ENCODE peak calls at places on chromosomes 3 and 15, in five cellular contexts. One of them, this sample, is unnamed.

GRCh38 chr3:195033531-195034091 is 237.3 kb downstream of the XXYLT1 start:
- DNase-seq in tibial artery: no peak
- DNase-seq in fibroblast of pulmonary artery: no peak
- DNase-seq in thoracic aorta: no peak
- DNase-seq in GM20000: no peak
- DNase-seq in this sample: peak

GRCh38 chr15:65949482-65949881 is 80.2 kb downstream of the RAB11A start:
- DNase-seq in tibial artery: no peak
- DNase-seq in fibroblast of pulmonary artery: no peak
- DNase-seq in thoracic aorta: no peak
- DNase-seq in GM20000: no peak
- DNase-seq in this sample: no peak

GRCh38 chr3:134082582-134082981 is 52.9 kb upstream of the SLCO2A1 start:
- DNase-seq in tibial artery: no peak
- DNase-seq in fibroblast of pulmonary artery: no peak
- DNase-seq in thoracic aorta: no peak
- DNase-seq in GM20000: no peak
- DNase-seq in this sample: no peak

GRCh38 chr3:107990926-107991325 is 99.9 kb downstream of the CD47 start:
- DNase-seq in tibial artery: no peak
- DNase-seq in fibroblast of pulmonary artery: no peak
- DNase-seq in thoracic aorta: no peak
- DNase-seq in GM20000: no peak
- DNase-seq in this sample: no peak

GRCh38 chr3:31532587-31533168 is at the start of gene STT3B:
- DNase-seq in tibial artery: peak
- DNase-seq in fibroblast of pulmonary artery: peak
- DNase-seq in thoracic aorta: peak
- DNase-seq in GM20000: peak
- DNase-seq in this sample: peak

GRCh38 chr3:71189480-71189879 is 394.0 kb downstream of the FOXP1 start:
- DNase-seq in tibial artery: no peak
- DNase-seq in fibroblast of pulmonary artery: peak
- DNase-seq in thoracic aorta: no peak
- DNase-seq in GM20000: no peak
- DNase-seq in this sample: no peak

GRCh38 chr3:139132976-139133375 is 88.3 kb upstream of the PRR23C start:
- DNase-seq in tibial artery: no peak
- DNase-seq in fibroblast of pulmonary artery: no peak
- DNase-seq in thoracic aorta: no peak
- DNase-seq in GM20000: no peak
- DNase-seq in this sample: no peak

GRCh38 chr15:74451322-74451721 is 9.6 kb downstream of the UBL7 start:
- DNase-seq in tibial artery: no peak
- DNase-seq in fibroblast of pulmonary artery: no peak
- DNase-seq in thoracic aorta: no peak
- DNase-seq in GM20000: no peak
- DNase-seq in this sample: no peak

GRCh38 chr3:133966954-133967353 is 62.8 kb downstream of the SLCO2A1 start:
- DNase-seq in tibial artery: no peak
- DNase-seq in fibroblast of pulmonary artery: no peak
- DNase-seq in thoracic aorta: no peak
- DNase-seq in GM20000: no peak
- DNase-seq in this sample: no peak

GRCh38 chr3:122305818-122306621 is 19.0 kb upstream of the CSTA start:
- DNase-seq in tibial artery: no peak
- DNase-seq in fibroblast of pulmonary artery: no peak
- DNase-seq in thoracic aorta: no peak
- DNase-seq in GM20000: no peak
- DNase-seq in this sample: peak

GRCh38 chr15:79316864-79317263 is 6.0 kb downstream of the TMED3 start:
- DNase-seq in tibial artery: no peak
- DNase-seq in fibroblast of pulmonary artery: no peak
- DNase-seq in thoracic aorta: no peak
- DNase-seq in GM20000: no peak
- DNase-seq in this sample: no peak

GRCh38 chr15:36601497-36601932 is 22.1 kb downstream of the CDIN1 start:
- DNase-seq in tibial artery: peak
- DNase-seq in fibroblast of pulmonary artery: peak
- DNase-seq in thoracic aorta: peak
- DNase-seq in GM20000: no peak
- DNase-seq in this sample: no peak

GRCh38 chr3:61178167-61178566 is 73.1 kb downstream of the FHIT start:
- DNase-seq in tibial artery: no peak
- DNase-seq in fibroblast of pulmonary artery: no peak
- DNase-seq in thoracic aorta: no peak
- DNase-seq in GM20000: no peak
- DNase-seq in this sample: no peak

GRCh38 chr3:178083906-178084823 is 452.1 kb upstream of the KCNMB2 start:
- DNase-seq in tibial artery: no peak
- DNase-seq in fibroblast of pulmonary artery: peak
- DNase-seq in thoracic aorta: no peak
- DNase-seq in GM20000: no peak
- DNase-seq in this sample: peak

GRCh38 chr3:127407026-127407939 is 119.4 kb upstream of the PRR20G start:
- DNase-seq in tibial artery: no peak
- DNase-seq in fibroblast of pulmonary artery: no peak
- DNase-seq in thoracic aorta: no peak
- DNase-seq in GM20000: no peak
- DNase-seq in this sample: no peak

GRCh38 chr3:127405791-127406190 is 117.9 kb upstream of the PRR20G start:
- DNase-seq in tibial artery: no peak
- DNase-seq in fibroblast of pulmonary artery: no peak
- DNase-seq in thoracic aorta: no peak
- DNase-seq in GM20000: no peak
- DNase-seq in this sample: no peak

GRCh38 chr3:127408022-127408683 is 120.3 kb upstream of the PRR20G start:
- DNase-seq in tibial artery: no peak
- DNase-seq in fibroblast of pulmonary artery: no peak
- DNase-seq in thoracic aorta: no peak
- DNase-seq in GM20000: no peak
- DNase-seq in this sample: no peak

GRCh38 chr3:127404614-127405598 is 117.1 kb upstream of the PRR20G start:
- DNase-seq in tibial artery: no peak
- DNase-seq in fibroblast of pulmonary artery: no peak
- DNase-seq in thoracic aorta: no peak
- DNase-seq in GM20000: no peak
- DNase-seq in this sample: peak

DNA sequence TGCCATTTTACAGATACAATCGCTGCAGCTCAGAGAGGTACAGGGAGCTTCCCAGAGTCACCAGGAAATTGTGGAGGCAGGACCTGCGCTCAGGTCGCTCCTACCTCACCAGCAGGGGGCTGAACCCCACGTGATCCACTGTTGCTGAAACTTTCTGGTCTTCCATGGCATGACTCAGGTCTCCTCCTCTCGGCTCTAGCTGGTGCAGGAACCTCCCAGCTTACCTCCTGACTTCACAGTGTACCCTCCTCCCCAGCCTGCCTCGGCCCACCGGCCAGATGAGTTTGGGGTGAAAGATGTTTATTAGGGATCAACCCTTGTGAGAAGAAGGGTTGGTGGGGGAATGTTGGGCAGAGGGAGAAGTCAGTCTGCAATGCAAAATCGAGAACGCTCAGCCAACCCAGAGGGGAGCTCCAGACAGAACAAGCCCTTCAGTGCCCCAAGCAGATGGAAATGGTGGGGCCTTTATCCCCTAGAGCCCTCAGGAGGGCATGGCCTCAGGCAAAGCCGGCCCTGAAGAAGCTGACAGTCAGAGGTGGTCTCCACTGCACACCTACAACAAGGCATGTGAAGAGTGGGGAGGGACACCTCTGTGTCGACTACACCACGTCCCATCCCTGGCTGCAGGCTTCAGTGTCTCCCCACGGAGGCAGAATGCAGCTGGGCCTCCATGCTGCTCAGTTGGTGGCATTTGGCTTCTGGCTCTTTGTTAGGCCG is 118.6 kb upstream of the PRR20G start:
- DNase-seq in tibial artery: no peak
- DNase-seq in fibroblast of pulmonary artery: peak
- DNase-seq in thoracic aorta: no peak
- DNase-seq in GM20000: peak
- DNase-seq in this sample: peak
- TF ChIP-seq CTCF in tibial artery: no peak
- TF ChIP-seq CTCF in fibroblast of pulmonary artery: peak
- TF ChIP-seq CTCF in thoracic aorta: no peak
- TF ChIP-seq CTCF in GM20000: no peak
- TF ChIP-seq CTCF in this sample: peak

GRCh38 chr3:45596290-45596791 is 1.8 kb downstream of the LIMD1 start:
- DNase-seq in tibial artery: peak
- DNase-seq in fibroblast of pulmonary artery: no peak
- DNase-seq in thoracic aorta: no peak
- DNase-seq in GM20000: peak
- DNase-seq in this sample: no peak

GRCh38 chr3:45595364-45596154 is 1.0 kb downstream of the LIMD1 start:
- DNase-seq in tibial artery: no peak
- DNase-seq in fibroblast of pulmonary artery: no peak
- DNase-seq in thoracic aorta: no peak
- DNase-seq in GM20000: peak
- DNase-seq in this sample: no peak

GRCh38 chr3:45592830-45593707 is 1.5 kb upstream of the LIMD1 start:
- DNase-seq in tibial artery: peak
- DNase-seq in fibroblast of pulmonary artery: peak
- DNase-seq in thoracic aorta: peak
- DNase-seq in GM20000: peak
- DNase-seq in this sample: peak

GRCh38 chr3:45592405-45592804 is 2.1 kb upstream of the LIMD1 start:
- DNase-seq in tibial artery: no peak
- DNase-seq in fibroblast of pulmonary artery: no peak
- DNase-seq in thoracic aorta: no peak
- DNase-seq in GM20000: no peak
- DNase-seq in this sample: no peak

DNA sequence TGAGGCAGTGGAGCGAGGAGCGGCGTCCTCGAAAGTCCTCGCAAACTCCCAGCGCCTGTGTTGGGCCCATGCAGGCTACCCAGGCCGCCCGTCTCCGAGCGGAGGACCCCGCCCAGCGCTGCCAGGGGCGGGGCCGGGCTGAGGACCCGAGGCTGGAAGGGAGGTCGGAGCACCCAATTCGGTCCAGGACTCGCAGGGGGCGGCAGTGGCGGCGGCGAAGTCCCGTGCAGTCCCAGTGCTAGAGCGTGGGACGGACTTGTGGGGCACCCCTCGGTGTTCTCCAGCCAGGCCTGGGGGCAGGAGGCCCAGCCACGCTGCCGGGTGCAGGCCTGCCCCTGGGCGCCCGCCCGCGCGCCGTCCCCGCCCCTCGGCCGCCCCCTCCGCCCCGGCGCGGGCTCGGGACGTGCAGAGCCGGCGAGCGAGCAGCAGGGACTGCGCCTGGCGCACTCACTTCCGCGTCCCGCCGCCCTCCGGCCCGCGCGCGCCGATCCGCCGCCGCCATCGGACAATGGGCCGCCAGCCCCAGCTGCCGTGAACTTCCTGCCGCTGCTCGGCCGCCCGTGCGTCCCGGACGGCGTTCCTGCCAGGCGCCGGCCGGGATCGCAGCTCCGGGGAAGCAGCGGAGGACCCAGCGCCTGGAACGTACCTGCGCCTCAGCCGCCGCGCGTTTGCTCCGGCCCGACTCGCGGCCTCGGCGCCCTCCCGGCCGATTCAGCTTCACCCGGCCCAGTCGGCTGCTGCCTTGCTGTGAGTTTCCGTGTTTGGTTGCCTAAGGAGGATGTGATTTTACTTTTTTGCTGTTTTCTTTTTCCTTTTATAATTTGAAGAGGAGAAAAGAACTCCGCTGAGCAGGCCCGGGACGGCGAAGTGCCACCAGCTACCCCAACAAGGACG is 596 bp upstream of the LIMD1 start:
- DNase-seq in tibial artery: peak
- DNase-seq in fibroblast of pulmonary artery: peak
- DNase-seq in thoracic aorta: no peak
- DNase-seq in GM20000: peak
- DNase-seq in this sample: peak
- TF ChIP-seq CTCF in tibial artery: no peak
- TF ChIP-seq CTCF in fibroblast of pulmonary artery: no peak
- TF ChIP-seq CTCF in thoracic aorta: no peak
- TF ChIP-seq CTCF in GM20000: no peak
- TF ChIP-seq CTCF in this sample: no peak

GRCh38 chr3:40637891-40638290 is 113.1 kb downstream of the ZNF621 start:
- DNase-seq in tibial artery: no peak
- DNase-seq in fibroblast of pulmonary artery: no peak
- DNase-seq in thoracic aorta: no peak
- DNase-seq in GM20000: no peak
- DNase-seq in this sample: no peak

GRCh38 chr3:40639006-40639405 is 114.2 kb downstream of the ZNF621 start:
- DNase-seq in tibial artery: no peak
- DNase-seq in fibroblast of pulmonary artery: no peak
- DNase-seq in thoracic aorta: no peak
- DNase-seq in GM20000: no peak
- DNase-seq in this sample: no peak

GRCh38 chr3:40645883-40646282 is 121.1 kb downstream of the ZNF621 start:
- DNase-seq in tibial artery: no peak
- DNase-seq in fibroblast of pulmonary artery: no peak
- DNase-seq in thoracic aorta: no peak
- DNase-seq in GM20000: no peak
- DNase-seq in this sample: peak

DNA sequence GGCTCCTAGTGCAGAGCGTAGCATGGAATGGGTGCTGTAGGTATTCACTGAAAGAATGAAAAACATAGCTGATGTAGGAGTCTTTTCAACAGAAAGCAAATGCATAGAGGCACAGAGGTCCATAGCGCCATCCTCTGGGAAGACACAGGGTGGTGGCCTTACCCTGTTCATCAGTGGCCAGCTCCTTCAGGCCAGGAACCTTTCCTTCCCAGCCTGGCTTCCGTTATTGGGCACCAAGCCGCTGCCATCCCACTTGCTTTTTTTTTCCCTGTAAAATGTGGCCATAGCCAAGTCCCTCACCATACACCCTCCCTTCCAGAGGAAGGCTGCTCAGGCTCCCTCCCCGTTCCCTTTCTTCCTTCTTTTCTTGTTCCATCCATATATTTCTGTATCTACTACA is 118.1 kb downstream of the ZNF621 start:
- DNase-seq in tibial artery: no peak
- DNase-seq in fibroblast of pulmonary artery: no peak
- DNase-seq in thoracic aorta: no peak
- DNase-seq in GM20000: no peak
- DNase-seq in this sample: no peak
- TF ChIP-seq CTCF in tibial artery: no peak
- TF ChIP-seq CTCF in fibroblast of pulmonary artery: no peak
- TF ChIP-seq CTCF in thoracic aorta: no peak
- TF ChIP-seq CTCF in GM20000: no peak
- TF ChIP-seq CTCF in this sample: no peak

GRCh38 chr15:34217587-34218225 is 7.1 kb upstream of the EMC4 start:
- DNase-seq in tibial artery: no peak
- DNase-seq in fibroblast of pulmonary artery: no peak
- DNase-seq in thoracic aorta: no peak
- DNase-seq in GM20000: no peak
- DNase-seq in this sample: peak

GRCh38 chr15:34209421-34210282 is at the start of gene KATNBL1:
- DNase-seq in tibial artery: peak
- DNase-seq in fibroblast of pulmonary artery: peak
- DNase-seq in thoracic aorta: peak
- DNase-seq in GM20000: peak
- DNase-seq in this sample: peak

GRCh38 chr15:34214135-34214534 is 4.2 kb upstream of the KATNBL1 start:
- DNase-seq in tibial artery: no peak
- DNase-seq in fibroblast of pulmonary artery: no peak
- DNase-seq in thoracic aorta: no peak
- DNase-seq in GM20000: no peak
- DNase-seq in this sample: no peak

GRCh38 chr15:34216527-34217270 is 6.8 kb upstream of the KATNBL1 start:
- DNase-seq in tibial artery: no peak
- DNase-seq in fibroblast of pulmonary artery: no peak
- DNase-seq in thoracic aorta: no peak
- DNase-seq in GM20000: no peak
- DNase-seq in this sample: no peak

GRCh38 chr15:34213690-34214089 is 3.8 kb upstream of the KATNBL1 start:
- DNase-seq in tibial artery: no peak
- DNase-seq in fibroblast of pulmonary artery: no peak
- DNase-seq in thoracic aorta: no peak
- DNase-seq in GM20000: no peak
- DNase-seq in this sample: no peak
- TF ChIP-seq CTCF in tibial artery: no peak
- TF ChIP-seq CTCF in fibroblast of pulmonary artery: no peak
- TF ChIP-seq CTCF in thoracic aorta: no peak
- TF ChIP-seq CTCF in GM20000: no peak
- TF ChIP-seq CTCF in this sample: no peak

This sample was measured in MCF 10A.